ENCODE peak calls at places on chromosome 9, in five cellular contexts. H is stomach, Q is upper lobe of right lung, V is lung, D is mesendoderm. E is an unnamed sample.

GRCh38 chr9:93541581-93542349 is 34.6 kb upstream of the PHF2 start:
- DNase-seq in H (no peak), Q (no peak), V (no peak), D (no peak), E (peak)

GRCh38 chr9:124652994-124653393 is 118.1 kb downstream of the NR6A1 start:
- DNase-seq in H (no peak), Q (no peak), V (no peak), D (no peak), E (no peak)

GRCh38 chr9:31629292-31629691 is 755.2 kb upstream of the ACO1 start:
- DNase-seq in H (no peak), Q (no peak), V (no peak), D (no peak), E (no peak)

GRCh38 chr9:131434673-131435072 is 40.8 kb downstream of the PRRC2B start:
- DNase-seq in H (no peak), Q (no peak), V (no peak), D (no peak), E (no peak)

GRCh38 chr9:38671372-38671731 is 48.6 kb downstream of the FAM240B start:
- DNase-seq in H (no peak), Q (no peak), V (no peak), D (no peak), E (no peak)

GRCh38 chr9:26260238-26260637 is 582.0 kb upstream of the TUSC1 start:
- DNase-seq in H (no peak), Q (no peak), V (no peak), D (no peak), E (no peak)

GRCh38 chr9:135500071-135500524 is 384 bp upstream of the MRPS2 start:
- DNase-seq in H (no peak), Q (no peak), V (no peak), D (no peak), E (no peak)

GRCh38 chr9:34562136-34562745 is 27.3 kb downstream of the CNTFR start:
- DNase-seq in H (no peak), Q (no peak), V (no peak), D (no peak), E (no peak)

GRCh38 chr9:27145143-27145542 is 36.1 kb downstream of the TEK start:
- DNase-seq in H (no peak), Q (no peak), V (no peak), D (peak), E (no peak)

GRCh38 chr9:27151693-27152397 is 42.8 kb downstream of the TEK start:
- DNase-seq in H (no peak), Q (no peak), V (no peak), D (peak), E (peak)

GRCh38 chr9:98598861-98599260 is 109.9 kb downstream of the GABBR2 start:
- DNase-seq in H (no peak), Q (no peak), V (no peak), D (no peak), E (no peak)

GRCh38 chr9:8183618-8184017 is 384.0 kb upstream of the DMAC1 start:
- DNase-seq in H (no peak), Q (no peak), V (no peak), D (peak), E (no peak)

GRCh38 chr9:130689937-130690700 is 3.5 kb upstream of the EXOSC2 start:
- DNase-seq in H (peak), Q (no peak), V (peak), D (peak), E (peak)

GRCh38 chr9:979983-980382 is 3.5 kb downstream of the DMRT3 start:
- DNase-seq in H (no peak), Q (no peak), V (no peak), D (no peak), E (no peak)

GRCh38 chr9:72460342-72461312 is 60.8 kb upstream of the TMC1 start:
- DNase-seq in H (no peak), Q (no peak), V (no peak), D (no peak), E (no peak)

GRCh38 chr9:72462340-72462739 is 59.1 kb upstream of the TMC1 start:
- DNase-seq in H (no peak), Q (no peak), V (no peak), D (no peak), E (no peak)

GRCh38 chr9:72465602-72466001 is 55.8 kb upstream of the TMC1 start:
- DNase-seq in H (no peak), Q (no peak), V (no peak), D (no peak), E (no peak)

GRCh38 chr9:72467766-72468738 is 53.4 kb upstream of the TMC1 start:
- DNase-seq in H (no peak), Q (no peak), V (no peak), D (no peak), E (no peak)

GRCh38 chr9:72464819-72465218 is 56.6 kb upstream of the TMC1 start:
- DNase-seq in H (no peak), Q (no peak), V (no peak), D (no peak), E (no peak)
- H3K4me3 ChIP-seq in H (no peak), Q (no peak), V (no peak), D (no peak), E (no peak)

GRCh38 chr9:86353591-86354047 is 591 bp downstream of the TUT7 start:
- DNase-seq in H (peak), Q (no peak), V (peak), D (no peak), E (peak)

GRCh38 chr9:86354048-86354881 is at the start of gene TUT7:
- DNase-seq in H (peak), Q (peak), V (peak), D (peak), E (peak)

GRCh38 chr9:86354882-86355399 is 731 bp upstream of the TUT7 start:
- DNase-seq in H (no peak), Q (no peak), V (no peak), D (no peak), E (no peak)

GRCh38 chr9:86351897-86352296 is 2.3 kb downstream of the TUT7 start:
- DNase-seq in H (no peak), Q (no peak), V (no peak), D (no peak), E (no peak)

GRCh38 chr9:86352440-86353106 is 1.6 kb downstream of the TUT7 start:
- DNase-seq in H (no peak), Q (no peak), V (no peak), D (no peak), E (no peak)
- H3K4me3 ChIP-seq in H (peak), Q (peak), V (no peak), D (no peak), E (no peak)

GRCh38 chr9:126719677-126720435 is 85.0 kb upstream of the ZBTB43 start:
- DNase-seq in H (peak), Q (peak), V (peak), D (peak), E (peak)
- H3K4me3 ChIP-seq in H (no peak), Q (no peak), V (no peak), D (no peak), E (no peak)

GRCh38 chr9:100351508-100351907 is 1.2 kb downstream of the TEX10 start:
- DNase-seq in H (no peak), Q (no peak), V (no peak), D (no peak), E (no peak)
- H3K4me3 ChIP-seq in H (peak), Q (peak), V (peak), D (peak), E (peak)

GRCh38 chr9:36987409-36987808 is 46.7 kb downstream of the PAX5 start:
- DNase-seq in H (no peak), Q (peak), V (no peak), D (no peak), E (no peak)
- H3K4me3 ChIP-seq in H (no peak), Q (no peak), V (no peak), D (no peak), E (no peak)

GRCh38 chr9:88532320-88532719 is 2.7 kb upstream of the NXNL2 start:
- DNase-seq in H (no peak), Q (no peak), V (peak), D (peak), E (peak)
- H3K4me3 ChIP-seq in H (no peak), Q (no peak), V (no peak), D (peak), E (no peak)